ENCODE peak calls at places on chromosomes 13 and 19, in seven cellular contexts. One of them, this sample, is unnamed.

GRCh38 chr19:52507266-52507665 is 20.2 kb upstream of the ZNF808 start:
- DNase-seq in ovary: no peak
- DNase-seq in sigmoid colon: no peak
- DNase-seq in tibial nerve: no peak
- DNase-seq in K562: no peak
- DNase-seq in A549: no peak
- DNase-seq in suprapubic skin: no peak
- DNase-seq in this sample: no peak

GRCh38 chr13:48500652-48501197 is 32.2 kb downstream of the RCBTB2 start:
- DNase-seq in K562: no peak
- DNase-seq in tibial nerve: no peak
- DNase-seq in suprapubic skin: no peak
- DNase-seq in sigmoid colon: no peak
- DNase-seq in A549: no peak
- DNase-seq in ovary: no peak
- DNase-seq in this sample: peak

GRCh38 chr19:20397292-20397691 is 168.3 kb downstream of the ZNF737 start:
- DNase-seq in K562: no peak
- DNase-seq in A549: no peak
- DNase-seq in suprapubic skin: no peak
- DNase-seq in ovary: no peak
- DNase-seq in tibial nerve: no peak
- DNase-seq in sigmoid colon: no peak
- DNase-seq in this sample: no peak

GRCh38 chr13:47426126-47426849 is 529.4 kb upstream of the HTR2A start:
- DNase-seq in A549: no peak
- DNase-seq in ovary: no peak
- DNase-seq in suprapubic skin: peak
- DNase-seq in tibial nerve: no peak
- DNase-seq in sigmoid colon: peak
- DNase-seq in K562: no peak
- DNase-seq in this sample: peak

GRCh38 chr13:28043224-28043623 is 54.7 kb upstream of the URAD start:
- DNase-seq in ovary: no peak
- DNase-seq in tibial nerve: no peak
- DNase-seq in suprapubic skin: no peak
- DNase-seq in sigmoid colon: no peak
- DNase-seq in A549: no peak
- DNase-seq in K562: no peak
- DNase-seq in this sample: no peak

GRCh38 chr19:11247391-11247790 is 8.0 kb downstream of the ANGPTL8 start:
- DNase-seq in tibial nerve: no peak
- DNase-seq in ovary: peak
- DNase-seq in K562: no peak
- DNase-seq in sigmoid colon: peak
- DNase-seq in A549: no peak
- DNase-seq in suprapubic skin: no peak
- DNase-seq in this sample: peak

GRCh38 chr19:45972081-45972943 is 1.4 kb downstream of the NOVA2 start:
- DNase-seq in ovary: no peak
- DNase-seq in sigmoid colon: no peak
- DNase-seq in A549: no peak
- DNase-seq in K562: no peak
- DNase-seq in suprapubic skin: no peak
- DNase-seq in tibial nerve: no peak
- DNase-seq in this sample: peak

GRCh38 chr19:18322318-18322758 is 538 bp downstream of the LSM4 start:
- DNase-seq in tibial nerve: no peak
- DNase-seq in A549: peak
- DNase-seq in K562: peak
- DNase-seq in ovary: no peak
- DNase-seq in sigmoid colon: no peak
- DNase-seq in suprapubic skin: no peak
- DNase-seq in this sample: no peak

GRCh38 chr13:73092831-73093230 is 34.0 kb downstream of the KLF5 start:
- DNase-seq in suprapubic skin: no peak
- DNase-seq in ovary: no peak
- DNase-seq in sigmoid colon: no peak
- DNase-seq in tibial nerve: no peak
- DNase-seq in K562: no peak
- DNase-seq in A549: no peak
- DNase-seq in this sample: no peak

GRCh38 chr19:55494172-55494761 is 6.0 kb downstream of the SSC5D start:
- DNase-seq in sigmoid colon: peak
- DNase-seq in ovary: peak
- DNase-seq in tibial nerve: no peak
- DNase-seq in suprapubic skin: peak
- DNase-seq in K562: peak
- DNase-seq in A549: no peak
- DNase-seq in this sample: no peak

GRCh38 chr19:45147835-45148676 is 12.7 kb downstream of the NKPD1 start:
- DNase-seq in suprapubic skin: no peak
- DNase-seq in tibial nerve: no peak
- DNase-seq in sigmoid colon: no peak
- DNase-seq in ovary: no peak
- DNase-seq in K562: peak
- DNase-seq in A549: no peak
- DNase-seq in this sample: no peak

GRCh38 chr19:58296086-58296485 is 9.1 kb upstream of the ERVK3-1 start:
- DNase-seq in sigmoid colon: no peak
- DNase-seq in tibial nerve: no peak
- DNase-seq in suprapubic skin: no peak
- DNase-seq in K562: no peak
- DNase-seq in ovary: no peak
- DNase-seq in A549: no peak
- DNase-seq in this sample: no peak

GRCh38 chr13:39835253-39835652 is 179.8 kb downstream of the COG6 start:
- DNase-seq in A549: no peak
- DNase-seq in sigmoid colon: no peak
- DNase-seq in ovary: no peak
- DNase-seq in K562: no peak
- DNase-seq in tibial nerve: no peak
- DNase-seq in suprapubic skin: no peak
- DNase-seq in this sample: no peak

GRCh38 chr19:27776524-27776923 is 1436.4 kb downstream of the UQCRFS1 start:
- DNase-seq in A549: no peak
- DNase-seq in ovary: no peak
- DNase-seq in tibial nerve: no peak
- DNase-seq in K562: peak
- DNase-seq in sigmoid colon: no peak
- DNase-seq in suprapubic skin: no peak
- DNase-seq in this sample: no peak

GRCh38 chr13:104098421-104098820 is 1032.2 kb upstream of the SLC10A2 start:
- DNase-seq in ovary: no peak
- DNase-seq in sigmoid colon: no peak
- DNase-seq in A549: no peak
- DNase-seq in suprapubic skin: no peak
- DNase-seq in K562: no peak
- DNase-seq in tibial nerve: no peak
- DNase-seq in this sample: no peak

GRCh38 chr19:572891-573825 is 762 bp downstream of the BSG start:
- DNase-seq in K562: peak
- DNase-seq in suprapubic skin: peak
- DNase-seq in A549: no peak
- DNase-seq in tibial nerve: no peak
- DNase-seq in sigmoid colon: peak
- DNase-seq in ovary: peak
- DNase-seq in this sample: peak

GRCh38 chr13:41019027-41019487 is at the start of gene ELF1:
- DNase-seq in K562: peak
- DNase-seq in sigmoid colon: no peak
- DNase-seq in ovary: no peak
- DNase-seq in A549: peak
- DNase-seq in suprapubic skin: no peak
- DNase-seq in tibial nerve: no peak
- DNase-seq in this sample: peak

GRCh38 chr19:55118401-55118991 is 1.1 kb upstream of the PPP1R12C start:
- DNase-seq in ovary: peak
- DNase-seq in sigmoid colon: no peak
- DNase-seq in K562: peak
- DNase-seq in A549: no peak
- DNase-seq in tibial nerve: no peak
- DNase-seq in suprapubic skin: no peak
- DNase-seq in this sample: peak

GRCh38 chr13:50636007-50636704 is 207.3 kb downstream of the DLEU7 start:
- DNase-seq in sigmoid colon: no peak
- DNase-seq in ovary: no peak
- DNase-seq in A549: no peak
- DNase-seq in suprapubic skin: no peak
- DNase-seq in tibial nerve: no peak
- DNase-seq in K562: no peak
- DNase-seq in this sample: no peak

GRCh38 chr13:51814825-51815650 is 11.1 kb upstream of the DHRS12 start:
- DNase-seq in sigmoid colon: peak
- DNase-seq in suprapubic skin: no peak
- DNase-seq in ovary: peak
- DNase-seq in tibial nerve: peak
- DNase-seq in K562: peak
- DNase-seq in A549: peak
- DNase-seq in this sample: peak

GRCh38 chr13:45409993-45410392 is 8.2 kb downstream of the SLC25A30 start:
- DNase-seq in A549: no peak
- DNase-seq in tibial nerve: no peak
- DNase-seq in ovary: no peak
- DNase-seq in suprapubic skin: no peak
- DNase-seq in sigmoid colon: no peak
- DNase-seq in K562: no peak
- DNase-seq in this sample: no peak

GRCh38 chr13:113816925-113817859 is 46.7 kb downstream of the GAS6 start:
- DNase-seq in ovary: peak
- DNase-seq in A549: peak
- DNase-seq in sigmoid colon: peak
- DNase-seq in K562: peak
- DNase-seq in suprapubic skin: peak
- DNase-seq in tibial nerve: peak
- DNase-seq in this sample: peak

GRCh38 chr13:62432906-62433305 is 1017.3 kb upstream of the PCDH20 start:
- DNase-seq in sigmoid colon: no peak
- DNase-seq in tibial nerve: no peak
- DNase-seq in suprapubic skin: no peak
- DNase-seq in ovary: no peak
- DNase-seq in K562: no peak
- DNase-seq in A549: no peak
- DNase-seq in this sample: no peak

GRCh38 chr13:45224181-45224580 is 23.3 kb upstream of the KCTD4 start:
- DNase-seq in A549: no peak
- DNase-seq in tibial nerve: no peak
- DNase-seq in sigmoid colon: no peak
- DNase-seq in suprapubic skin: no peak
- DNase-seq in K562: no peak
- DNase-seq in ovary: no peak
- DNase-seq in this sample: no peak

GRCh38 chr13:80448725-80449124 is 107.8 kb upstream of the SPRY2 start:
- DNase-seq in A549: no peak
- DNase-seq in tibial nerve: no peak
- DNase-seq in ovary: no peak
- DNase-seq in sigmoid colon: no peak
- DNase-seq in suprapubic skin: no peak
- DNase-seq in K562: no peak
- DNase-seq in this sample: no peak

GRCh38 chr19:41351339-41352245 is 2.1 kb downstream of the TGFB1 start:
- DNase-seq in ovary: peak
- DNase-seq in K562: peak
- DNase-seq in tibial nerve: no peak
- DNase-seq in suprapubic skin: peak
- DNase-seq in sigmoid colon: peak
- DNase-seq in A549: peak
- DNase-seq in this sample: peak
- TF ChIP-seq POLR2A in ovary: no peak
- TF ChIP-seq POLR2A in K562: no peak
- TF ChIP-seq POLR2A in tibial nerve: no peak
- TF ChIP-seq POLR2A in suprapubic skin: no peak
- TF ChIP-seq POLR2A in sigmoid colon: no peak
- TF ChIP-seq POLR2A in A549: peak
- TF ChIP-seq POLR2A in this sample: peak

DNA sequence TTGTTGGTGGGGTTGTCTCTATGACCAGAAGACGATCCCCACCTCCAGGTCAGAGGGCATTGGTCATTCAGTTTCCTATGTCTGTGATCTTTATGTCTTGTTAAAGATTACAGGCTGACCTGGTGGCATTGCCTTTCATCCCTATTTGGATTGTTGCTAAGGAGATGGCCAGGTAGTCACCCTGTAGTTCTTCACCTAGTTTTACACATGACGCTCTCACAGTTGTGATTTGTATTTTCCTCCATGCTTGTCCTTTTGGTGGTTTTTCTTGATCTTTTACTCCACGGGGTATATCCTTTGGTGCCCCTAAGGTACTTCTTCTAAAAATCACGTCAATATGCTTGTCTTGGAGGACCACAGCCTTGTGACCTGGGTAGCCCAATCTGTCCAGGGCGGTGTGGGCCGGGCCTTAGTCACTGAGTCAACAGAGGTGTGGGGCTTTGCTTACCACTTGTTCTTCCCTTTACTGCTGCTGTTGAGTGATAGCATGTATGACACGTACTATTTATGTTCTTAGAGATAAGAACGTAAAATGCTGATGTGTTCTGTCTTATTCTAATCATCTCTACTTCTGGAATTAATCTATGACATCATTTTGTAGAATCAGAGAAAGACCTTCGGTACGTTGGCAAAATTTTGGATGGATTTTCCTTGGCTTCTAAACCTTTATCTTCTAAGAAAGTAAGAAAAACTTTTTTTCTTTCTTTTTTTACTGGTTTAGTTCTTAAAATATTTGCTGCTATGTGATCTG is 20.1 kb downstream of the GPATCH1 start:
- DNase-seq in sigmoid colon: no peak
- DNase-seq in ovary: no peak
- DNase-seq in K562: peak
- DNase-seq in tibial nerve: no peak
- DNase-seq in suprapubic skin: no peak
- DNase-seq in A549: peak
- DNase-seq in this sample: no peak
- TF ChIP-seq EP300 in sigmoid colon: no peak
- TF ChIP-seq EP300 in ovary: no peak
- TF ChIP-seq EP300 in K562: peak
- TF ChIP-seq EP300 in tibial nerve: no peak
- TF ChIP-seq EP300 in suprapubic skin: no peak
- TF ChIP-seq EP300 in A549: no peak
- TF ChIP-seq EP300 in this sample: no peak

GRCh38 chr13:20033486-20033885 is 75.0 kb downstream of the ZMYM2 start:
- DNase-seq in ovary: no peak
- DNase-seq in sigmoid colon: no peak
- DNase-seq in K562: no peak
- DNase-seq in A549: no peak
- DNase-seq in suprapubic skin: no peak
- DNase-seq in tibial nerve: no peak
- DNase-seq in this sample: no peak

GRCh38 chr13:20037908-20038307 is 79.4 kb downstream of the ZMYM2 start:
- DNase-seq in A549: no peak
- DNase-seq in K562: no peak
- DNase-seq in tibial nerve: no peak
- DNase-seq in sigmoid colon: no peak
- DNase-seq in suprapubic skin: no peak
- DNase-seq in ovary: no peak
- DNase-seq in this sample: no peak

GRCh38 chr13:20035130-20035529 is 76.6 kb downstream of the ZMYM2 start:
- DNase-seq in tibial nerve: no peak
- DNase-seq in A549: no peak
- DNase-seq in suprapubic skin: no peak
- DNase-seq in ovary: no peak
- DNase-seq in K562: peak
- DNase-seq in sigmoid colon: no peak
- DNase-seq in this sample: no peak
- TF ChIP-seq CTCF in tibial nerve: no peak
- TF ChIP-seq CTCF in A549: peak
- TF ChIP-seq CTCF in suprapubic skin: no peak
- TF ChIP-seq CTCF in ovary: no peak
- TF ChIP-seq CTCF in K562: peak
- TF ChIP-seq CTCF in sigmoid colon: no peak
- TF ChIP-seq CTCF in this sample: no peak

GRCh38 chr19:3914199-3914598 is 18.7 kb upstream of the NMRK2 start:
- DNase-seq in K562: peak
- DNase-seq in sigmoid colon: no peak
- DNase-seq in ovary: no peak
- DNase-seq in suprapubic skin: no peak
- DNase-seq in tibial nerve: no peak
- DNase-seq in A549: no peak
- DNase-seq in this sample: no peak
- TF ChIP-seq POLR2A in K562: no peak
- TF ChIP-seq POLR2A in sigmoid colon: no peak
- TF ChIP-seq POLR2A in ovary: no peak
- TF ChIP-seq POLR2A in suprapubic skin: no peak
- TF ChIP-seq POLR2A in tibial nerve: no peak
- TF ChIP-seq POLR2A in A549: no peak
- TF ChIP-seq POLR2A in this sample: no peak